ENCODE peak calls at places on chromosomes 4 and X, in four cellular contexts. H, R, J and D are unnamed samples.
A peak's percentile ranks its signal among the peaks of the same experiment; 100 is the strongest.

GRCh38 chrX:68889244-68889643 is 60.4 kb downstream of the EFNB1 start:
- DNase-seq in H (no peak), R (no peak), J (no peak), D (no peak)

GRCh38 chr4:98260579-98261290 is 449 bp upstream of the RAP1GDS1 start:
- DNase-seq in R (peak; percentile 98), H (peak; percentile 97), J (peak; percentile 98), D (peak; percentile 98)

GRCh38 chrX:41684138-41684537 is 4.6 kb upstream of the GPR34 start:
- DNase-seq in J (peak; percentile 48), R (peak; percentile 21), H (no peak), D (no peak)

GRCh38 chr4:150136036-150136435 is 57.8 kb downstream of the DCLK2 start:
- DNase-seq in H (no peak), J (no peak), R (no peak), D (no peak)

GRCh38 chr4:74428278-74428677 is 16.7 kb upstream of the AREG start:
- DNase-seq in H (no peak), R (no peak), J (no peak), D (no peak)

GRCh38 chrX:46572295-46572936 is 1.1 kb upstream of the CHST7 start:
- DNase-seq in H (no peak), R (no peak), J (no peak), D (no peak)

GRCh38 chr4:154559141-154559841 is 3.5 kb upstream of the FGB start:
- DNase-seq in J (no peak), R (peak; percentile 70), H (peak; percentile 23), D (peak; percentile 51)

GRCh38 chr4:172998527-172999469 is 169.8 kb upstream of the GALNT7 start:
- DNase-seq in R (peak; percentile 77), J (no peak), H (no peak), D (no peak)

GRCh38 chr4:4866833-4867744 is 7.6 kb downstream of the MSX1 start:
- DNase-seq in H (peak; percentile 78), R (no peak), J (no peak), D (no peak)

GRCh38 chr4:185112104-185112503 is 31.0 kb upstream of the SLC25A4 start:
- DNase-seq in J (peak; percentile 44), R (no peak), H (no peak), D (peak; percentile 48)

GRCh38 chr4:127069675-127070074 is 563.1 kb upstream of the INTU start:
- DNase-seq in J (no peak), R (no peak), H (no peak), D (no peak)

GRCh38 chrX:120739300-120739699 is 109.4 kb upstream of the C1GALT1C1 start:
- DNase-seq in R (no peak), H (no peak), J (no peak), D (no peak)

GRCh38 chr4:70858454-70858853 is 18.8 kb upstream of the GRSF1 start:
- DNase-seq in R (no peak), J (no peak), H (no peak), D (no peak)

GRCh38 chr4:82629238-82630000 is 67.6 kb upstream of the TMEM150C start:
- DNase-seq in H (no peak), J (no peak), R (no peak), D (no peak)

GRCh38 chr4:141439223-141439622 is 197.2 kb upstream of the IL15 start:
- DNase-seq in H (no peak), R (no peak), J (no peak), D (no peak)

GRCh38 chr4:105520819-105521790 is 31.3 kb upstream of the ARHGEF38 start:
- DNase-seq in R (peak; percentile 75), H (peak; percentile 69), J (peak; percentile 36), D (peak; percentile 81)

GRCh38 chr4:128191115-128191897 is 96.3 kb downstream of the PGRMC2 start:
- DNase-seq in R (peak; percentile 79), H (peak; percentile 63), J (peak; percentile 57), D (peak; percentile 80)

GRCh38 chr4:129143359-129143758 is 47.4 kb downstream of the C4orf33 start:
- DNase-seq in J (no peak), H (no peak), R (no peak), D (no peak)

GRCh38 chr4:165207431-165208321 is at the start of gene KLHL2:
- DNase-seq in H (peak; percentile 95), J (peak; percentile 82), R (peak; percentile 80), D (peak; percentile 48)

GRCh38 chr4:165207016-165207430 is 338 bp upstream of the KLHL2 start:
- DNase-seq in H (no peak), R (no peak), J (no peak), D (no peak)

GRCh38 chr4:165209796-165210195 is 2.4 kb downstream of the KLHL2 start:
- DNase-seq in J (no peak), R (no peak), H (no peak), D (no peak)

GRCh38 chr4:165208741-165209388 is 1.5 kb downstream of the KLHL2 start:
- DNase-seq in H (no peak), J (no peak), R (peak; percentile 21), D (no peak)

DNA sequence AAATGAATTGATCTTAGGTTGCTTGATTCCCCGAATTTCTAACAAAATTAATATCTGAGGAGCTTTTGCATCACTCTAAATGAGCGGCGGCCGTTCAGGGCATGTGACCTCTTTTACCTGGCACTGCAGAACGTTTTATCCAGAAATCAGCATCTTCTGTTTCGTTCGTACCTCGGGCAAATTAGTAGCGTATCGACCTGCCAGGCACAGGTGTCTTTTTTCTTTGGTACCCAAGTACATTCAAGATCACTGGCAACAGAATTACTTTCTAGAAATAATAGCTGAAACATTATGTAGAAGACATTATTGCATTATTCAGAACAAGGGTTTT is 926 bp downstream of the KLHL2 start:
- DNase-seq in H (no peak), R (no peak), J (no peak), D (no peak)
- H3K4me3 ChIP-seq in H (peak overlapping the region; percentile 94), R (peak overlapping the region; percentile 89), J (peak overlapping the region; percentile 87), D (peak overlapping the region; percentile 73)

GRCh38 chrX:108068121-108068520 is 23.2 kb downstream of the PSMD10 start:
- DNase-seq in J (no peak), R (no peak), H (no peak), D (no peak)

GRCh38 chrX:108070891-108071290 is 20.5 kb downstream of the PSMD10 start:
- DNase-seq in H (no peak), J (no peak), R (no peak), D (peak; percentile 11)

GRCh38 chrX:108071578-108071977 is 19.8 kb downstream of the PSMD10 start:
- DNase-seq in R (no peak), J (no peak), H (no peak), D (no peak)

GRCh38 chrX:108072746-108073145 is 18.6 kb downstream of the PSMD10 start:
- DNase-seq in J (no peak), H (no peak), R (no peak), D (no peak)
- H3K27ac ChIP-seq in J (no peak overlapping the region), H (no peak overlapping the region), R (no peak overlapping the region), D (no peak overlapping the region)

DNA sequence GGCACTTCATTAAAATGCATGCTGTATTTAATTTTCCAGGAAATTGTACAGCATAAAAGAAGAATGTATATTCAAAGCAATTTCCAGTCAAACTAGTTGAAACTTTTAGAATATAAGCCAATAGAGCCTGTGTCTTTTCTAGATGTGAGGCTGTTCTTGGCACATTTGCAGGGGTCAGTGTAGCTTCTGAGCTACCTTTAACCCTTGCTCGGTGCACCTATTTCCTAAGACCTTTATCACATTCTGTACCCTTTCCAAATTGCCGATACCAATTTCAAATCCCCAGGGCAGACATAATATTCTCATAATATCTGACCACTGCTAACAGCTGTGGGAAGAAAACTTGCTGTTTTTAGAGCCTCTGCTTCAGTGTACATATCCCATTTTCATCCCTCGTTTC is 43.2 kb downstream of the DCAF8L2 start:
- DNase-seq in J (no peak), H (no peak), R (no peak), D (no peak)
- H3K27me3 ChIP-seq in J (no peaks in the 10 kb centered on the region), H (no peaks in the 10 kb centered on the region), R (no peaks in the 10 kb centered on the region), D (no peaks in the 10 kb centered on the region)

DNA sequence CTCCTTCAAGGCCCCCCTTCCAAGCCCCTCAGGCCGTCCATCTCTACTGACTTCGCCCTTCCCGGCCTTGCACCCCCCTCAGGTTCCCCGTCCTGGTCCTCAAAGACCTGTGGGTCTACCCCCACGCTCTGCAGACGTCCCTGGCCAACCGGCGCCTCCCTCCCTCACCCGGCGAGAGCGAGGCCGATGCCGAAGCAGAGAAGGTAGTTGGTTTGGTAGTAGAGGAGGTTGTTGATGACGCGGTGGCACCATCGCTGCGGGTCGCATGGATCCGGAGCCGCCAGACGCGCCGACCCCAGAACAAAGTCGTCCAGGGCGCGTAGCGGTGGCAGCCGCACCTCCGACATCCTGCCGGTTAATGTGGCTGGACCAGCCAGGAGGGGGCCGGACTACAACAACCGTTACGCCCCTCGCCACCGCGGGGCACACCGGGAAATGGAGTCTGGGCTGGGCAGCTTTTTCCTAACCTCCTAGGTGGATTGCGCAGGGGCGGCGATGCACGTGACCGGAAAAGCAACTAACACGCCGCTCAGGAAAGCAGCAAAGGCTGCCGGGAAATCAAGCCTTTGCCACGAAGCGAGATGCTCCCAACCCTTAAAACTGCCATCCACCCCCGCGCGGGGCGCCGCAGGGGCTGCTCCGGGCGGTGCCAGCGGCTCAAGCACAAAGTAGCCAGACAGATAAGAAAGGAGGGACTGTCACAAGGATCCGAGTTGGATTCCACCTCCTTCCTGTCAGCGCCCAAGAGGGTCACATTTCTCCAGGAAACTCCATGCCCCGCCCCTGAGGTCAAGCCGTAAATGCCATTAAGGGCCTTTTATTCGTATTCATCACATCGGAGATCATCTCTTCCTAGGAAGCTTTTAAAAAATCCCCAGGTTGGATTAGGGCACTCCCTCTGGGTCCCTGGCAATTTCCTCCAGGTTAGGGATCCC is at the start of gene PRAF2:
- DNase-seq in H (peak; percentile 98), J (peak; percentile 91), R (peak; percentile 94), D (peak; percentile 88)
- H3K4me3 ChIP-seq in H (peak within 1 kb of the TSS; percentile 95), J (peak within 1 kb of the TSS; percentile 44), R (peak within 1 kb of the TSS; percentile 73), D (peak within 1 kb of the TSS; percentile 79)

DNA sequence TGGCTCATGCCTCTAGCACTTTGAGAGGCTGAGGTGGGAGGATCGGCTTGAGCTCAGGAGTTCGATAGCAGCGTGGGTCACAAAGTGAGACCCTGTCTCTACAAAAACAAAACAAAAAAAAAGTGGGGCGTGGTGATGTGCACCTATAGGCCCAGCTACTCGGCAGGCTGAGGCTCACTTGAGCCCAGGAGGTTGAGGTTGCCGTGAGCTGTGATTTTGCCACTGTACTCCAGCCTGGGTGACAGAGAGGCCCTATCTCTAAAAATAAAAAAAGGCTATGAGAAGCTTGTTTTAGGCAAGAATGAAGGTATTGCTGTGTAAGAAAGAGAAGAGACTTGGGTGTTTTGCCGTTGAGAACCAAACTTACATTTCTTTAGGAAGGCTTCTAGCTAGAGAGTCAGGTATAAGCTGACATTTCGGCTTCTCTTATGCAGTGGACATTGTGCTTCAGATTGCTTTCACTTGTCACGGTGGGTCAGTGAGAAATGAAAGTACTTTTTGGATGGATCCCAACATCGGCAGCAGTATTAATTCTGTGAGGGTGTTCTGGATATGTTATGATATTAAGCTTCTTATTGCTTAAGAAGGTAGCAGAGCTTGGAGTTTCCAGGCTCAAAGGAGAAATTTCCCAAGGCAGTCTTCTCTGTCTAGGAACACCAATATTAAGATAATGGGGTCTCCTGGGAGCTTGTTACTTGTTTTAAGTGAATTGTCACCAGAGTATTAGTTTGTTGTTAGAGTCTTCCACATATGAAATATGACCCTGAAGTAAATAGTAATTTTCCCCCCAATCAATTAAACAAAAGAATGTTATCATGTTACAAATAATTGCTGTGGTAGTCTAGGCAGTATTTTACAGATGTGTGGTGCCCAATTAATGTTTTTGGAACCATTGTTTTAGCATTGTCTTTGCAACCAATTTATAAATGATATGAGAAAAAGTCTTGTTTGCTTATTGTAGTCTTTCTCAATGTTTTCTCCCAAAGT is 17.6 kb downstream of the TMEM131L start:
- DNase-seq in H (no peak), R (peak; percentile 20), J (no peak), D (no peak)
- H3K27ac ChIP-seq in H (no peak overlapping the region), R (no peak overlapping the region), J (no peak overlapping the region), D (no peak overlapping the region)

DNA sequence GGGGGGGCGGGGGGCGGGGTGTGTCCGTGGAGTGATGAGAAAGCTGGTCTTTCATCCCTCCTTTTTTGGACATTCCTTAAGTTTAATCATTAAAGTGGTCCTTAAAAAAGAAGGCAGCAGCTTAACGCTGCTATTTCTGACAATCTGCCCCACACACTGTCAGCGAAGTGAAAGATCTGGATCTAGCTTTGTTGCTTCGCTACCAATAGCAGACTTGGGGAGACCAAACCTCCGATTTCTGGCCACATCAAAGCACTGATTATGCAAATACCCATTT is 5.9 kb downstream of the NEUROG2 start:
- DNase-seq in J (no peak), H (peak; percentile 34), R (no peak), D (no peak)
- H3K27me3 ChIP-seq in J (peaks cover 9% of the 10 kb centered on the region), H (peaks cover 19% of the 10 kb centered on the region), R (peaks cover 82% of the 10 kb centered on the region), D (peaks cover 5% of the 10 kb centered on the region)